ENCODE peak calls at places on chromosomes 7 and 10, in ten cellular contexts. One of them, this sample, is unnamed.

GRCh38 chr10:111479966-111480365 is 403.1 kb downstream of the ADRA2A start:
- DNase-seq in T-helper 2 cell: no peak
- DNase-seq in activated CD8-positive, alpha-beta memory T cell treated with anti-CD3 and anti-CD28 coated beads, Interleukin-2, amount 50 U/mL, for 48 hours: no peak
- DNase-seq in MV-4-11: no peak
- DNase-seq in DMS53: no peak
- DNase-seq in aorta: no peak
- DNase-seq in cardiac fibroblast: no peak
- DNase-seq in activated CD4-positive, alpha-beta T cell treated with anti-CD3 and anti-CD28 coated beads, Interleukin-2, amount 50 U/mL, for 1 hour: no peak
- DNase-seq in small intestine: no peak
- DNase-seq in B cell: no peak
- DNase-seq in this sample: no peak

GRCh38 chr7:22411977-22412693 is 55.2 kb upstream of the RAPGEF5 start:
- DNase-seq in T-helper 2 cell: no peak
- DNase-seq in small intestine: no peak
- DNase-seq in activated CD4-positive, alpha-beta T cell treated with anti-CD3 and anti-CD28 coated beads, Interleukin-2, amount 50 U/mL, for 1 hour: no peak
- DNase-seq in DMS53: no peak
- DNase-seq in B cell: no peak
- DNase-seq in cardiac fibroblast: no peak
- DNase-seq in MV-4-11: no peak
- DNase-seq in aorta: no peak
- DNase-seq in activated CD8-positive, alpha-beta memory T cell treated with anti-CD3 and anti-CD28 coated beads, Interleukin-2, amount 50 U/mL, for 48 hours: no peak
- DNase-seq in this sample: no peak

GRCh38 chr7:44084695-44085094 is 2.4 kb upstream of the POLM start:
- DNase-seq in DMS53: no peak
- DNase-seq in activated CD4-positive, alpha-beta T cell treated with anti-CD3 and anti-CD28 coated beads, Interleukin-2, amount 50 U/mL, for 1 hour: no peak
- DNase-seq in cardiac fibroblast: peak
- DNase-seq in B cell: no peak
- DNase-seq in aorta: no peak
- DNase-seq in small intestine: no peak
- DNase-seq in MV-4-11: no peak
- DNase-seq in activated CD8-positive, alpha-beta memory T cell treated with anti-CD3 and anti-CD28 coated beads, Interleukin-2, amount 50 U/mL, for 48 hours: no peak
- DNase-seq in T-helper 2 cell: no peak
- DNase-seq in this sample: no peak

GRCh38 chr7:17689361-17689760 is 250.9 kb downstream of the SNX13 start:
- DNase-seq in B cell: no peak
- DNase-seq in DMS53: no peak
- DNase-seq in T-helper 2 cell: no peak
- DNase-seq in aorta: no peak
- DNase-seq in small intestine: no peak
- DNase-seq in activated CD4-positive, alpha-beta T cell treated with anti-CD3 and anti-CD28 coated beads, Interleukin-2, amount 50 U/mL, for 1 hour: no peak
- DNase-seq in MV-4-11: no peak
- DNase-seq in cardiac fibroblast: no peak
- DNase-seq in activated CD8-positive, alpha-beta memory T cell treated with anti-CD3 and anti-CD28 coated beads, Interleukin-2, amount 50 U/mL, for 48 hours: no peak
- DNase-seq in this sample: no peak

GRCh38 chr7:37440738-37441404 is 7.8 kb downstream of the ELMO1 start:
- DNase-seq in activated CD4-positive, alpha-beta T cell treated with anti-CD3 and anti-CD28 coated beads, Interleukin-2, amount 50 U/mL, for 1 hour: peak
- DNase-seq in B cell: peak
- DNase-seq in activated CD8-positive, alpha-beta memory T cell treated with anti-CD3 and anti-CD28 coated beads, Interleukin-2, amount 50 U/mL, for 48 hours: no peak
- DNase-seq in MV-4-11: no peak
- DNase-seq in T-helper 2 cell: peak
- DNase-seq in cardiac fibroblast: no peak
- DNase-seq in small intestine: no peak
- DNase-seq in DMS53: no peak
- DNase-seq in aorta: no peak
- DNase-seq in this sample: no peak

GRCh38 chr7:112192236-112193154 is 13.7 kb downstream of the DOCK4 start:
- DNase-seq in activated CD8-positive, alpha-beta memory T cell treated with anti-CD3 and anti-CD28 coated beads, Interleukin-2, amount 50 U/mL, for 48 hours: no peak
- DNase-seq in cardiac fibroblast: peak
- DNase-seq in small intestine: no peak
- DNase-seq in aorta: no peak
- DNase-seq in T-helper 2 cell: no peak
- DNase-seq in DMS53: no peak
- DNase-seq in MV-4-11: no peak
- DNase-seq in B cell: no peak
- DNase-seq in activated CD4-positive, alpha-beta T cell treated with anti-CD3 and anti-CD28 coated beads, Interleukin-2, amount 50 U/mL, for 1 hour: no peak
- DNase-seq in this sample: no peak

GRCh38 chr10:125555267-125555666 is 127.7 kb downstream of the TEX36 start:
- DNase-seq in cardiac fibroblast: no peak
- DNase-seq in activated CD8-positive, alpha-beta memory T cell treated with anti-CD3 and anti-CD28 coated beads, Interleukin-2, amount 50 U/mL, for 48 hours: no peak
- DNase-seq in aorta: no peak
- DNase-seq in small intestine: no peak
- DNase-seq in MV-4-11: no peak
- DNase-seq in DMS53: no peak
- DNase-seq in activated CD4-positive, alpha-beta T cell treated with anti-CD3 and anti-CD28 coated beads, Interleukin-2, amount 50 U/mL, for 1 hour: no peak
- DNase-seq in T-helper 2 cell: no peak
- DNase-seq in B cell: no peak
- DNase-seq in this sample: no peak

GRCh38 chr7:110831450-110831849 is 259.5 kb upstream of the LRRN3 start:
- DNase-seq in aorta: no peak
- DNase-seq in DMS53: no peak
- DNase-seq in activated CD8-positive, alpha-beta memory T cell treated with anti-CD3 and anti-CD28 coated beads, Interleukin-2, amount 50 U/mL, for 48 hours: no peak
- DNase-seq in cardiac fibroblast: no peak
- DNase-seq in activated CD4-positive, alpha-beta T cell treated with anti-CD3 and anti-CD28 coated beads, Interleukin-2, amount 50 U/mL, for 1 hour: no peak
- DNase-seq in MV-4-11: no peak
- DNase-seq in T-helper 2 cell: no peak
- DNase-seq in B cell: no peak
- DNase-seq in small intestine: no peak
- DNase-seq in this sample: no peak

GRCh38 chr7:99407849-99408346 is 499 bp downstream of the PDAP1 start:
- DNase-seq in DMS53: peak
- DNase-seq in cardiac fibroblast: peak
- DNase-seq in aorta: peak
- DNase-seq in MV-4-11: no peak
- DNase-seq in activated CD8-positive, alpha-beta memory T cell treated with anti-CD3 and anti-CD28 coated beads, Interleukin-2, amount 50 U/mL, for 48 hours: peak
- DNase-seq in T-helper 2 cell: peak
- DNase-seq in small intestine: peak
- DNase-seq in B cell: no peak
- DNase-seq in activated CD4-positive, alpha-beta T cell treated with anti-CD3 and anti-CD28 coated beads, Interleukin-2, amount 50 U/mL, for 1 hour: peak
- DNase-seq in this sample: peak

GRCh38 chr10:58582045-58582444 is 69.4 kb downstream of the BICC1 start:
- DNase-seq in T-helper 2 cell: no peak
- DNase-seq in MV-4-11: no peak
- DNase-seq in aorta: no peak
- DNase-seq in activated CD8-positive, alpha-beta memory T cell treated with anti-CD3 and anti-CD28 coated beads, Interleukin-2, amount 50 U/mL, for 48 hours: no peak
- DNase-seq in small intestine: no peak
- DNase-seq in cardiac fibroblast: no peak
- DNase-seq in B cell: no peak
- DNase-seq in DMS53: no peak
- DNase-seq in activated CD4-positive, alpha-beta T cell treated with anti-CD3 and anti-CD28 coated beads, Interleukin-2, amount 50 U/mL, for 1 hour: no peak
- DNase-seq in this sample: no peak

GRCh38 chr10:89217057-89217990 is 10.2 kb upstream of the CH25H start:
- DNase-seq in activated CD4-positive, alpha-beta T cell treated with anti-CD3 and anti-CD28 coated beads, Interleukin-2, amount 50 U/mL, for 1 hour: peak
- DNase-seq in cardiac fibroblast: peak
- DNase-seq in B cell: no peak
- DNase-seq in T-helper 2 cell: peak
- DNase-seq in aorta: no peak
- DNase-seq in small intestine: peak
- DNase-seq in DMS53: peak
- DNase-seq in MV-4-11: peak
- DNase-seq in activated CD8-positive, alpha-beta memory T cell treated with anti-CD3 and anti-CD28 coated beads, Interleukin-2, amount 50 U/mL, for 48 hours: peak
- DNase-seq in this sample: peak

GRCh38 chr10:118343549-118343948 is 1.4 kb upstream of the FAM204A start:
- DNase-seq in activated CD4-positive, alpha-beta T cell treated with anti-CD3 and anti-CD28 coated beads, Interleukin-2, amount 50 U/mL, for 1 hour: no peak
- DNase-seq in activated CD8-positive, alpha-beta memory T cell treated with anti-CD3 and anti-CD28 coated beads, Interleukin-2, amount 50 U/mL, for 48 hours: no peak
- DNase-seq in small intestine: no peak
- DNase-seq in B cell: no peak
- DNase-seq in DMS53: no peak
- DNase-seq in MV-4-11: no peak
- DNase-seq in aorta: no peak
- DNase-seq in T-helper 2 cell: no peak
- DNase-seq in cardiac fibroblast: no peak
- DNase-seq in this sample: no peak

GRCh38 chr10:77267703-77268630 is 369.6 kb downstream of the KCNMA1 start:
- DNase-seq in B cell: no peak
- DNase-seq in MV-4-11: no peak
- DNase-seq in small intestine: no peak
- DNase-seq in aorta: no peak
- DNase-seq in activated CD8-positive, alpha-beta memory T cell treated with anti-CD3 and anti-CD28 coated beads, Interleukin-2, amount 50 U/mL, for 48 hours: no peak
- DNase-seq in T-helper 2 cell: no peak
- DNase-seq in activated CD4-positive, alpha-beta T cell treated with anti-CD3 and anti-CD28 coated beads, Interleukin-2, amount 50 U/mL, for 1 hour: no peak
- DNase-seq in DMS53: no peak
- DNase-seq in cardiac fibroblast: no peak
- DNase-seq in this sample: no peak

GRCh38 chr7:22672892-22673637 is 53.9 kb upstream of the IL6 start:
- DNase-seq in T-helper 2 cell: peak
- DNase-seq in B cell: no peak
- DNase-seq in activated CD4-positive, alpha-beta T cell treated with anti-CD3 and anti-CD28 coated beads, Interleukin-2, amount 50 U/mL, for 1 hour: no peak
- DNase-seq in MV-4-11: no peak
- DNase-seq in small intestine: no peak
- DNase-seq in cardiac fibroblast: no peak
- DNase-seq in activated CD8-positive, alpha-beta memory T cell treated with anti-CD3 and anti-CD28 coated beads, Interleukin-2, amount 50 U/mL, for 48 hours: no peak
- DNase-seq in aorta: no peak
- DNase-seq in DMS53: peak
- DNase-seq in this sample: no peak

GRCh38 chr7:155007947-155008346 is 5.0 kb upstream of the PAXIP1 start:
- DNase-seq in MV-4-11: peak
- DNase-seq in small intestine: no peak
- DNase-seq in cardiac fibroblast: peak
- DNase-seq in activated CD8-positive, alpha-beta memory T cell treated with anti-CD3 and anti-CD28 coated beads, Interleukin-2, amount 50 U/mL, for 48 hours: no peak
- DNase-seq in B cell: peak
- DNase-seq in aorta: no peak
- DNase-seq in T-helper 2 cell: peak
- DNase-seq in activated CD4-positive, alpha-beta T cell treated with anti-CD3 and anti-CD28 coated beads, Interleukin-2, amount 50 U/mL, for 1 hour: peak
- DNase-seq in DMS53: peak
- DNase-seq in this sample: peak

GRCh38 chr7:66867198-66867790 is 53.7 kb upstream of the TMEM248 start:
- DNase-seq in MV-4-11: no peak
- DNase-seq in small intestine: no peak
- DNase-seq in T-helper 2 cell: no peak
- DNase-seq in aorta: no peak
- DNase-seq in B cell: no peak
- DNase-seq in cardiac fibroblast: no peak
- DNase-seq in activated CD4-positive, alpha-beta T cell treated with anti-CD3 and anti-CD28 coated beads, Interleukin-2, amount 50 U/mL, for 1 hour: no peak
- DNase-seq in DMS53: no peak
- DNase-seq in activated CD8-positive, alpha-beta memory T cell treated with anti-CD3 and anti-CD28 coated beads, Interleukin-2, amount 50 U/mL, for 48 hours: no peak
- DNase-seq in this sample: peak

GRCh38 chr7:128347573-128348147 is 4.0 kb upstream of the RBM28 start:
- DNase-seq in DMS53: peak
- DNase-seq in cardiac fibroblast: peak
- DNase-seq in MV-4-11: peak
- DNase-seq in activated CD4-positive, alpha-beta T cell treated with anti-CD3 and anti-CD28 coated beads, Interleukin-2, amount 50 U/mL, for 1 hour: peak
- DNase-seq in aorta: peak
- DNase-seq in T-helper 2 cell: peak
- DNase-seq in B cell: no peak
- DNase-seq in activated CD8-positive, alpha-beta memory T cell treated with anti-CD3 and anti-CD28 coated beads, Interleukin-2, amount 50 U/mL, for 48 hours: peak
- DNase-seq in small intestine: no peak
- DNase-seq in this sample: peak

GRCh38 chr7:96212474-96212873 is 109.4 kb downstream of the SLC25A13 start:
- DNase-seq in cardiac fibroblast: no peak
- DNase-seq in small intestine: no peak
- DNase-seq in activated CD8-positive, alpha-beta memory T cell treated with anti-CD3 and anti-CD28 coated beads, Interleukin-2, amount 50 U/mL, for 48 hours: no peak
- DNase-seq in B cell: no peak
- DNase-seq in DMS53: no peak
- DNase-seq in T-helper 2 cell: no peak
- DNase-seq in MV-4-11: no peak
- DNase-seq in activated CD4-positive, alpha-beta T cell treated with anti-CD3 and anti-CD28 coated beads, Interleukin-2, amount 50 U/mL, for 1 hour: no peak
- DNase-seq in aorta: no peak
- DNase-seq in this sample: no peak

GRCh38 chr7:116582806-116583444 is 58.1 kb downstream of the CAV1 start:
- DNase-seq in activated CD8-positive, alpha-beta memory T cell treated with anti-CD3 and anti-CD28 coated beads, Interleukin-2, amount 50 U/mL, for 48 hours: no peak
- DNase-seq in B cell: no peak
- DNase-seq in cardiac fibroblast: peak
- DNase-seq in T-helper 2 cell: no peak
- DNase-seq in DMS53: no peak
- DNase-seq in MV-4-11: no peak
- DNase-seq in activated CD4-positive, alpha-beta T cell treated with anti-CD3 and anti-CD28 coated beads, Interleukin-2, amount 50 U/mL, for 1 hour: no peak
- DNase-seq in aorta: no peak
- DNase-seq in small intestine: no peak
- DNase-seq in this sample: no peak

GRCh38 chr10:98273454-98273850 is 5.5 kb upstream of the LOXL4 start:
- DNase-seq in aorta: no peak
- DNase-seq in MV-4-11: no peak
- DNase-seq in DMS53: no peak
- DNase-seq in B cell: no peak
- DNase-seq in small intestine: no peak
- DNase-seq in activated CD4-positive, alpha-beta T cell treated with anti-CD3 and anti-CD28 coated beads, Interleukin-2, amount 50 U/mL, for 1 hour: no peak
- DNase-seq in cardiac fibroblast: no peak
- DNase-seq in activated CD8-positive, alpha-beta memory T cell treated with anti-CD3 and anti-CD28 coated beads, Interleukin-2, amount 50 U/mL, for 48 hours: peak
- DNase-seq in T-helper 2 cell: no peak
- DNase-seq in this sample: no peak

GRCh38 chr7:76364198-76364584 is 5.4 kb upstream of the YWHAG start:
- DNase-seq in T-helper 2 cell: no peak
- DNase-seq in B cell: no peak
- DNase-seq in activated CD4-positive, alpha-beta T cell treated with anti-CD3 and anti-CD28 coated beads, Interleukin-2, amount 50 U/mL, for 1 hour: no peak
- DNase-seq in small intestine: no peak
- DNase-seq in MV-4-11: peak
- DNase-seq in activated CD8-positive, alpha-beta memory T cell treated with anti-CD3 and anti-CD28 coated beads, Interleukin-2, amount 50 U/mL, for 48 hours: no peak
- DNase-seq in aorta: no peak
- DNase-seq in DMS53: peak
- DNase-seq in cardiac fibroblast: peak
- DNase-seq in this sample: no peak

GRCh38 chr10:31773749-31774148 is 154.9 kb downstream of the ARHGAP12 start:
- DNase-seq in aorta: peak
- DNase-seq in activated CD4-positive, alpha-beta T cell treated with anti-CD3 and anti-CD28 coated beads, Interleukin-2, amount 50 U/mL, for 1 hour: no peak
- DNase-seq in T-helper 2 cell: no peak
- DNase-seq in cardiac fibroblast: no peak
- DNase-seq in MV-4-11: no peak
- DNase-seq in activated CD8-positive, alpha-beta memory T cell treated with anti-CD3 and anti-CD28 coated beads, Interleukin-2, amount 50 U/mL, for 48 hours: no peak
- DNase-seq in B cell: no peak
- DNase-seq in small intestine: no peak
- DNase-seq in DMS53: no peak
- DNase-seq in this sample: no peak

GRCh38 chr7:73681031-73681430 is 2.2 kb downstream of the DNAJC30 start:
- DNase-seq in small intestine: no peak
- DNase-seq in MV-4-11: no peak
- DNase-seq in DMS53: no peak
- DNase-seq in activated CD8-positive, alpha-beta memory T cell treated with anti-CD3 and anti-CD28 coated beads, Interleukin-2, amount 50 U/mL, for 48 hours: no peak
- DNase-seq in T-helper 2 cell: no peak
- DNase-seq in activated CD4-positive, alpha-beta T cell treated with anti-CD3 and anti-CD28 coated beads, Interleukin-2, amount 50 U/mL, for 1 hour: no peak
- DNase-seq in aorta: no peak
- DNase-seq in cardiac fibroblast: peak
- DNase-seq in B cell: no peak
- DNase-seq in this sample: no peak

This sample was measured in HT-29.